ENCODE peak calls at places on chromosomes 16 and 17, in four cellular contexts. I is RWPE1, K is Caco-2, C is stomach. N is an unnamed sample.

GRCh38 chr17:4513113-4514032 is 14.7 kb downstream of the SPNS2 start:
- DNase-seq in I (peak; percentile 47), K (no peak), C (no peak), N (no peak)

GRCh38 chr17:29575511-29576213 is 7.2 kb downstream of the TP53I13 start:
- DNase-seq in I (no peak), K (no peak), C (no peak), N (no peak)

GRCh38 chr17:299546-299945 is 53.1 kb downstream of the RPH3AL start:
- DNase-seq in I (no peak), K (no peak), C (no peak), N (no peak)

GRCh38 chr17:35254107-35254802 is 11.4 kb downstream of the SLFN5 start:
- DNase-seq in I (peak; percentile 65), K (no peak), C (peak; percentile 54), N (no peak)

GRCh38 chr17:39622380-39623006 is 4.3 kb upstream of the PPP1R1B start:
- DNase-seq in I (no peak), K (no peak), C (no peak), N (no peak)

GRCh38 chr17:49497147-49498036 is 2.3 kb downstream of the NGFR start:
- DNase-seq in I (peak; percentile 37), K (no peak), C (no peak), N (peak; percentile 44)

GRCh38 chr17:4040784-4041183 is 76.5 kb upstream of the ATP2A3 start:
- DNase-seq in I (no peak), K (no peak), C (no peak), N (no peak)

GRCh38 chr16:75298252-75298651 is 46.8 kb upstream of the BCAR1 start:
- DNase-seq in I (no peak), K (no peak), C (no peak), N (no peak)

GRCh38 chr16:35516551-35516950 is 2057.1 kb downstream of the TP53TG3F start:
- DNase-seq in I (no peak), K (no peak), C (no peak), N (no peak)

GRCh38 chr16:4319454-4319853 is 3.6 kb downstream of the GLIS2 start:
- DNase-seq in I (no peak), K (no peak), C (peak; percentile 46), N (no peak)

GRCh38 chr17:77832180-77832560 is 126.3 kb upstream of the TNRC6C start:
- DNase-seq in I (no peak), K (peak; percentile 12), C (no peak), N (no peak)

GRCh38 chr16:88651276-88651988 is 579 bp upstream of the CYBA start:
- DNase-seq in I (no peak), K (no peak), C (peak; percentile 63), N (no peak)

GRCh38 chr16:47611042-47611441 is 149.9 kb downstream of the PHKB start:
- DNase-seq in I (no peak), K (no peak), C (no peak), N (no peak)

GRCh38 chr17:32259596-32259995 is 6.0 kb upstream of the RHBDL3 start:
- DNase-seq in I (no peak), K (no peak), C (no peak), N (no peak)

GRCh38 chr17:37447641-37448040 is 41.0 kb downstream of the TADA2A start:
- DNase-seq in I (peak; percentile 47), K (no peak), C (no peak), N (no peak)

GRCh38 chr16:84065536-84066132 is 23.0 kb upstream of the SLC38A8 start:
- DNase-seq in I (peak; percentile 40), K (peak; percentile 62), C (peak; percentile 53), N (peak; percentile 26)

GRCh38 chr16:5030251-5030870 is 3.4 kb downstream of the NAGPA start:
- DNase-seq in I (no peak), K (no peak), C (no peak), N (no peak)

GRCh38 chr17:73304971-73305786 is 6.6 kb downstream of the CDC42EP4 start:
- DNase-seq in I (peak; percentile 38), K (no peak), C (peak; percentile 54), N (no peak)

GRCh38 chr17:80799553-80800403 is 191.9 kb upstream of the CHMP6 start:
- DNase-seq in I (no peak), K (peak; percentile 22), C (no peak), N (no peak)

GRCh38 chr16:74304164-74304834 is 7.7 kb downstream of the PSMD7 start:
- DNase-seq in I (peak; percentile 16), K (no peak), C (no peak), N (no peak)

GRCh38 chr17:62804822-62805221 is 3.3 kb downstream of the MARCHF10 start:
- DNase-seq in I (peak; percentile 79), K (no peak), C (no peak), N (no peak)

GRCh38 chr17:78759203-78759968 is 22.7 kb downstream of the CYTH1 start:
- DNase-seq in I (no peak), K (no peak), C (peak; percentile 85), N (no peak)

GRCh38 chr17:30477758-30478115 is 529 bp downstream of the GOSR1 start:
- DNase-seq in I (peak; percentile 20), K (no peak), C (no peak), N (no peak)

GRCh38 chr16:7221157-7221556 is 111.5 kb upstream of the RBFOX1 start:
- DNase-seq in I (no peak), K (no peak), C (no peak), N (no peak)

GRCh38 chr17:2906907-2907306 is 110.7 kb downstream of the RAP1GAP2 start:
- DNase-seq in I (peak; percentile 38), K (no peak), C (no peak), N (no peak)

GRCh38 chr17:15409721-15410247 is 57.6 kb downstream of the CDRT4 start:
- DNase-seq in I (peak; percentile 42), K (no peak), C (no peak), N (no peak)

GRCh38 chr16:71572497-71573116 is 4.3 kb downstream of the TAT start:
- DNase-seq in I (no peak), K (no peak), C (no peak), N (no peak)

GRCh38 chr17:28335959-28336871 is 654 bp downstream of the TNFAIP1 start:
- DNase-seq in I (peak; percentile 80), K (peak; percentile 97), C (peak; percentile 68), N (peak; percentile 37)

GRCh38 chr16:11306997-11307638 is 26.0 kb upstream of the PRM1 start:
- DNase-seq in I (no peak), K (no peak), C (no peak), N (no peak)

GRCh38 chr17:45221997-45222272 is 250 bp downstream of the FMNL1 start:
- DNase-seq in I (no peak), K (no peak), C (no peak), N (no peak)

GRCh38 chr16:87826798-87827587 is 42.3 kb downstream of the SLC7A5 start:
- DNase-seq in I (no peak), K (no peak), C (no peak), N (no peak)

GRCh38 chr17:34133350-34133749 is 121.7 kb upstream of the CCL2 start:
- DNase-seq in I (no peak), K (no peak), C (no peak), N (no peak)

GRCh38 chr16:83068686-83069085 is 441.9 kb downstream of the CDH13 start:
- DNase-seq in I (no peak), K (no peak), C (no peak), N (no peak)

GRCh38 chr17:16106161-16106891 is 106.7 kb downstream of the TTC19 start:
- DNase-seq in I (no peak), K (no peak), C (no peak), N (no peak)

DNA sequence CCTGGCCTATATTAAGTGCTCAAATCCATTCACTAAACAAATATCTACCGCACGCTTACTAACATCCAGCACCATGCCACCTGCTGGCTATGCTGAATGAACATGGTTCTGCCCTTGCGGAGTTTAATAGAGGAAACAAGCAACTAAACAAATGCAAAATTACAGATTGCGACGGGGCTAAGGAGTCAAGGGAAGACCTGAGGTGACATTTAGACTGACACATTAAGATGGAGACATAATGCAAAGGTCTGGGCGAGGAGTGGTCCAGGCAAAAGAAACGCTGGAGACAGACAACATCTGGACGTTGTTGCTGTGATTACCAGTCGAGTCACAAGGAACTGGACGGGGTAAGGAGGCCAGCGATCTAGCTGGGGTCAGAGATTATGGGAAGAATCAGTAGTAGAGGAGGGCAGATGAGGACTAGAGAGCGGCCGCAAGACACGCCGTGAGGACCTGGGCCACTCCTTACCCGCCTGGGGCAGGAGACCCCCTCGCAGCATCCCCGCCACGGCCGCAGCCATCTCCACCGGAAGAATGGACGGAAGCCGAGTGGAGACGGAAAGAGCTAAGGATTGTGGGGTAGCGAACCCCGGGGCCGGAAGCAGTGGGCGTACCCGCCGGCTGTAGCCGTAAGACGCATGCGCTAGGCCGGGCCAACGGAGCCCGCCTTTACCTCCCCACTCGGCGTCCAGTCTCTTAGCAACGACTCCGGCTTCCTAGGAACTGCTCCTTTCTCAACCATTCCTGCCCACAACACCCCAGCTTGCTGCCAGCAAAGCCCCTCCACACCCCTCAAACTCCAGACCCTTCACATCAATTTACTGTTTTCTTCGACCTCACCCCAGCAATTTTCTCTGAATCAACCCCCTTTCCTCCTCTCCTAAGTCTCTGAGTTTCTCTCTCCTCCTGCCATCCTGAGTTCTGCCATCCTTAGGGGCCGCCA is at the start of the genes LRRC46 and MRPL10:
- DNase-seq in I (peak; percentile 99), K (peak; percentile 97), C (peak; percentile 95), N (peak; percentile 85)
- TF ChIP-seq CTCF in I (peak; percentile 37), K (peak; percentile 54), C (no peak), N (peak; percentile 57)

GRCh38 chr17:7329360-7330098 is 394 bp upstream of the NEURL4 start:
- DNase-seq in I (peak; percentile 98), K (peak; percentile 97), C (peak; percentile 98), N (peak; percentile 95)
- TF ChIP-seq CTCF in I (no peak), K (no peak), C (no peak), N (peak; percentile 16)

GRCh38 chr16:29899516-29900101 is at the start of gene SEZ6L2:
- DNase-seq in I (peak; percentile 97), K (peak; percentile 94), C (peak; percentile 89), N (no peak)
- TF ChIP-seq CTCF in I (peak; percentile 35), K (peak; percentile 31), C (no peak), N (peak; percentile 31)

GRCh38 chr16:9012848-9013507 is 49.3 kb upstream of the USP7 start:
- DNase-seq in I (no peak), K (no peak), C (no peak), N (peak; percentile 34)
- TF ChIP-seq CTCF in I (no peak), K (no peak), C (no peak), N (no peak)

GRCh38 chr17:50549256-50549941 is 2.4 kb downstream of the SPATA20 start:
- DNase-seq in I (no peak), K (no peak), C (no peak), N (no peak)
- TF ChIP-seq CTCF in I (no peak), K (no peak), C (no peak), N (no peak)

DNA sequence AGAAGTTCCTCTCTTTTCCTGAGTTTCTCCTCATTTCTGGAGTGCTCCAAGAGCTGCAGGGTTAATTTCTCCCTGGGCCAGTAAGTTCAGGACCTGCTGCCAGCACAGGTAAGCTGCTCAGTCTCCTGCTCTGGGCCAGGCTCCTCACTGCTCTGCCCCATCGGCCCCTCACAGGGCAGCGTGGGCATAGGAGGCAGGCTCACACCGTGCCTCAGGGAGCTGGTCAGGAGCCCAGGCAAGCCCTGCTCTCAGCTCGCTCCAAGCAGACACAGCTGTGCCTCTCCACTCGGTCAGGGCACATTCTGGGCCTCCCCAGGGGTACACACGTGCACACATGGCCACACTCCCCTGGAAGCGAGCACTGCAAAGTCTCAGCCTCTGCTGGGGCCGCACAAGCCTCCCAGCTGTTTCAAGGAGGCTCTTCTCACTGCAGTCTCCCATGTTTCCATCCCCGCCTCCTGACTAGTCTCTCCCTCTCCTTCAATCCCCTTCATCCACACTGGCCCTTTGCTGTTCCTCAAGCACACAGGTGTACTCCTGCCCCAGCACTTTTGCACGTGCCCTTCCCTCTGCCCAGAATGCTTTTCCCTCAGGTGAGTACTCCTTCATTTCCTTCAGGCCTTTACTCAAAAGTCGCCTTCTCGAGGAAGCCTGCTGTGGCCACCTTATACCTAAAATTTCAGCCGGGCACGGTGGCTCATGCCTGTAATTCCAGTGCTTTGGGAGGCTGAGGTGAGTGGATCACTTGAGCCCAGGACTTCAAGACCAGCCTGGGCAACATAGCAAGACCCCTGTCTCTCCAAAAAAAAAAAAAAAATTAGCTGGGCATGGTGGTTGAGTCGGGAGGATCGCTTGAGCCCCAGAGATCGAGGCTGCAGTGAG is 53.2 kb downstream of the AKAP1 start:
- DNase-seq in I (no peak), K (no peak), C (no peak), N (no peak)
- TF ChIP-seq CTCF in I (no peak), K (no peak), C (no peak), N (no peak)

N was measured in progenitor cell of endocrine pancreas.